ENCODE peak calls at places on chromosomes 6 and 20, in eight cellular contexts. One of them, this sample, is unnamed.

GRCh38 chr20:4261333-4262284 is 246.3 kb upstream of the RNF24 start:
- DNase-seq in IMR-90: peak; percentile 56
- DNase-seq in CD4-positive, alpha-beta T cell: no peak
- DNase-seq in right lobe of liver: no peak
- DNase-seq in heart right ventricle: no peak
- DNase-seq in pancreas: no peak
- DNase-seq in A549: no peak
- DNase-seq in brain microvascular endothelial cell: peak; percentile 36
- DNase-seq in this sample: no peak

GRCh38 chr20:41290804-41291389 is 26.6 kb downstream of the ZHX3 start:
- DNase-seq in IMR-90: no peak
- DNase-seq in CD4-positive, alpha-beta T cell: no peak
- DNase-seq in right lobe of liver: no peak
- DNase-seq in heart right ventricle: no peak
- DNase-seq in pancreas: no peak
- DNase-seq in A549: no peak
- DNase-seq in brain microvascular endothelial cell: no peak
- DNase-seq in this sample: no peak

GRCh38 chr6:37347177-37348145 is 6.3 kb upstream of the RNF8 start:
- DNase-seq in IMR-90: no peak
- DNase-seq in CD4-positive, alpha-beta T cell: no peak
- DNase-seq in right lobe of liver: no peak
- DNase-seq in heart right ventricle: no peak
- DNase-seq in pancreas: no peak
- DNase-seq in A549: no peak
- DNase-seq in brain microvascular endothelial cell: no peak
- DNase-seq in this sample: no peak

GRCh38 chr6:29705389-29706231 is 17.6 kb upstream of the HLA-F start:
- DNase-seq in IMR-90: peak; percentile 53
- DNase-seq in CD4-positive, alpha-beta T cell: no peak
- DNase-seq in right lobe of liver: no peak
- DNase-seq in heart right ventricle: no peak
- DNase-seq in pancreas: peak; percentile 26
- DNase-seq in A549: peak; percentile 39
- DNase-seq in brain microvascular endothelial cell: no peak
- DNase-seq in this sample: no peak

GRCh38 chr6:40719671-40720374 is 132.7 kb upstream of the LRFN2 start:
- DNase-seq in IMR-90: peak; percentile 50
- DNase-seq in CD4-positive, alpha-beta T cell: no peak
- DNase-seq in right lobe of liver: no peak
- DNase-seq in heart right ventricle: no peak
- DNase-seq in pancreas: no peak
- DNase-seq in A549: no peak
- DNase-seq in brain microvascular endothelial cell: peak; percentile 35
- DNase-seq in this sample: no peak

GRCh38 chr6:14959324-14959885 is 286.5 kb upstream of the JARID2 start:
- DNase-seq in IMR-90: no peak
- DNase-seq in CD4-positive, alpha-beta T cell: no peak
- DNase-seq in right lobe of liver: no peak
- DNase-seq in heart right ventricle: no peak
- DNase-seq in pancreas: no peak
- DNase-seq in A549: no peak
- DNase-seq in brain microvascular endothelial cell: no peak
- DNase-seq in this sample: no peak

GRCh38 chr20:52104546-52105044 is 87.0 kb downstream of the ZFP64 start:
- DNase-seq in IMR-90: peak; percentile 8
- DNase-seq in CD4-positive, alpha-beta T cell: no peak
- DNase-seq in right lobe of liver: no peak
- DNase-seq in heart right ventricle: no peak
- DNase-seq in pancreas: no peak
- DNase-seq in A549: no peak
- DNase-seq in brain microvascular endothelial cell: peak; percentile 18
- DNase-seq in this sample: no peak

GRCh38 chr6:166540631-166541331 is 45.7 kb downstream of the RAMACL start:
- DNase-seq in IMR-90: peak; percentile 17
- DNase-seq in CD4-positive, alpha-beta T cell: peak; percentile 42
- DNase-seq in right lobe of liver: no peak
- DNase-seq in heart right ventricle: no peak
- DNase-seq in pancreas: no peak
- DNase-seq in A549: no peak
- DNase-seq in brain microvascular endothelial cell: no peak
- DNase-seq in this sample: no peak

GRCh38 chr6:56072856-56073255 is 174.5 kb downstream of the COL21A1 start:
- DNase-seq in IMR-90: no peak
- DNase-seq in CD4-positive, alpha-beta T cell: no peak
- DNase-seq in right lobe of liver: no peak
- DNase-seq in heart right ventricle: no peak
- DNase-seq in pancreas: no peak
- DNase-seq in A549: no peak
- DNase-seq in brain microvascular endothelial cell: peak; percentile 27
- DNase-seq in this sample: no peak
- TF ChIP-seq CTCF in IMR-90: no peak
- TF ChIP-seq CTCF in CD4-positive, alpha-beta T cell: no peak
- TF ChIP-seq CTCF in right lobe of liver: no peak
- TF ChIP-seq CTCF in heart right ventricle: no peak
- TF ChIP-seq CTCF in pancreas: no peak
- TF ChIP-seq CTCF in A549: no peak
- TF ChIP-seq CTCF in brain microvascular endothelial cell: no peak
- TF ChIP-seq CTCF in this sample: no peak

GRCh38 chr6:42009844-42010184 is 40.5 kb upstream of the TAF8 start:
- DNase-seq in IMR-90: no peak
- DNase-seq in CD4-positive, alpha-beta T cell: no peak
- DNase-seq in right lobe of liver: no peak
- DNase-seq in heart right ventricle: no peak
- DNase-seq in pancreas: no peak
- DNase-seq in A549: no peak
- DNase-seq in brain microvascular endothelial cell: no peak
- DNase-seq in this sample: no peak

GRCh38 chr6:42012501-42013133 is 37.7 kb upstream of the TAF8 start:
- DNase-seq in IMR-90: no peak
- DNase-seq in CD4-positive, alpha-beta T cell: no peak
- DNase-seq in right lobe of liver: no peak
- DNase-seq in heart right ventricle: no peak
- DNase-seq in pancreas: no peak
- DNase-seq in A549: no peak
- DNase-seq in brain microvascular endothelial cell: peak; percentile 9
- DNase-seq in this sample: no peak

GRCh38 chr6:42007753-42008528 is 42.4 kb upstream of the TAF8 start:
- DNase-seq in IMR-90: no peak
- DNase-seq in CD4-positive, alpha-beta T cell: peak; percentile 26
- DNase-seq in right lobe of liver: no peak
- DNase-seq in heart right ventricle: no peak
- DNase-seq in pancreas: no peak
- DNase-seq in A549: no peak
- DNase-seq in brain microvascular endothelial cell: no peak
- DNase-seq in this sample: no peak

GRCh38 chr6:42010909-42011308 is 39.4 kb upstream of the TAF8 start:
- DNase-seq in IMR-90: no peak
- DNase-seq in CD4-positive, alpha-beta T cell: no peak
- DNase-seq in right lobe of liver: no peak
- DNase-seq in heart right ventricle: no peak
- DNase-seq in pancreas: no peak
- DNase-seq in A549: no peak
- DNase-seq in brain microvascular endothelial cell: no peak
- DNase-seq in this sample: no peak

DNA sequence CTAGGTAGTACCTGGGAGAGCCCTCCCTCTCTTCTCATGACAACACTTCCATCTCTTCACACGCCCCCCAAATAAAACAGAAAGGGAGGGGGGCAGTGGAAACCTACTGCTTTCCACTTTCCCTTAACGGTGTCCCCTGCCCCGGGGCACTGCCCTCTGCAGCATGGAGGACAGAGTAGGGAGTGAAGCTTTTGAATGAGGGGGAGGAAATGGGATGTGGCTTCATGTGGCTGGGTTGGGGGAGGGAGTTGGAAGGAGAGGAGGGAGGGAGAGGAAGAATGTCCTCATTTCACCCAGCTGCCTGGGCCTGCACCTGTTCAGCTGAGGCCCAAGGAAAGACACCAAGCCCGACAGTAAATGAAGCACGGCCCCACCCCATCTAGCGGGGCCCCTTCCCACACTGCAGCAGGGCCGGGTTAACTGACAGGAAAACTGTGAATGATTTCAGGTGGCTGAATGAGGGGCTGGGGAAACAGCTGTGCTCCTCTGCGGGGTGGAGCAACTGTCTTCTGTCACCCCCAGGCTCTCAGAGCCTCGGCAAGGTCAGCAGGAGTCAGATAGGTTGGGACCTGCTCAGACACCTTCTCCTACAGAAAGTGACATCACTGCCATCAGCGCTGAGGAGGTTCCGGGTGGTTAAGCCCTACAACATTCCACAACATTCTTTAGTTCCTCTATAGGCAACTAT is 40.0 kb upstream of the TAF8 start:
- DNase-seq in IMR-90: no peak
- DNase-seq in CD4-positive, alpha-beta T cell: no peak
- DNase-seq in right lobe of liver: no peak
- DNase-seq in heart right ventricle: no peak
- DNase-seq in pancreas: no peak
- DNase-seq in A549: no peak
- DNase-seq in brain microvascular endothelial cell: no peak
- DNase-seq in this sample: no peak
- H3K27ac ChIP-seq in IMR-90: no peak overlapping the region
- H3K27ac ChIP-seq in CD4-positive, alpha-beta T cell: peak overlapping the region; percentile 48
- H3K27ac ChIP-seq in right lobe of liver: no peak overlapping the region
- H3K27ac ChIP-seq in heart right ventricle: no peak overlapping the region
- H3K27ac ChIP-seq in pancreas: no peak overlapping the region
- H3K27ac ChIP-seq in A549: no peak overlapping the region
- H3K27ac ChIP-seq in brain microvascular endothelial cell: no peak overlapping the region
- H3K27ac ChIP-seq in this sample: no peak overlapping the region

GRCh38 chr20:49435639-49436038 is 46.8 kb downstream of the KCNB1 start:
- DNase-seq in IMR-90: no peak
- DNase-seq in CD4-positive, alpha-beta T cell: no peak
- DNase-seq in right lobe of liver: no peak
- DNase-seq in heart right ventricle: no peak
- DNase-seq in pancreas: no peak
- DNase-seq in A549: no peak
- DNase-seq in brain microvascular endothelial cell: no peak
- DNase-seq in this sample: no peak
- TF ChIP-seq CTCF in IMR-90: no peak
- TF ChIP-seq CTCF in CD4-positive, alpha-beta T cell: no peak
- TF ChIP-seq CTCF in right lobe of liver: peak; percentile 31
- TF ChIP-seq CTCF in heart right ventricle: no peak
- TF ChIP-seq CTCF in pancreas: no peak
- TF ChIP-seq CTCF in A549: no peak
- TF ChIP-seq CTCF in brain microvascular endothelial cell: no peak
- TF ChIP-seq CTCF in this sample: no peak

GRCh38 chr20:44648068-44648467 is 3.4 kb downstream of the ADA start:
- DNase-seq in IMR-90: no peak
- DNase-seq in CD4-positive, alpha-beta T cell: no peak
- DNase-seq in right lobe of liver: no peak
- DNase-seq in heart right ventricle: no peak
- DNase-seq in pancreas: no peak
- DNase-seq in A549: no peak
- DNase-seq in brain microvascular endothelial cell: no peak
- DNase-seq in this sample: no peak
- H3K27ac ChIP-seq in IMR-90: no peak overlapping the region
- H3K27ac ChIP-seq in CD4-positive, alpha-beta T cell: no peak overlapping the region
- H3K27ac ChIP-seq in right lobe of liver: no peak overlapping the region
- H3K27ac ChIP-seq in heart right ventricle: no peak overlapping the region
- H3K27ac ChIP-seq in pancreas: no peak overlapping the region
- H3K27ac ChIP-seq in A549: no peak overlapping the region
- H3K27ac ChIP-seq in brain microvascular endothelial cell: no peak overlapping the region
- H3K27ac ChIP-seq in this sample: no peak overlapping the region

GRCh38 chr6:75896526-75896925 is 147.5 kb downstream of the MYO6 start:
- DNase-seq in IMR-90: no peak
- DNase-seq in CD4-positive, alpha-beta T cell: no peak
- DNase-seq in right lobe of liver: no peak
- DNase-seq in heart right ventricle: no peak
- DNase-seq in pancreas: no peak
- DNase-seq in A549: no peak
- DNase-seq in brain microvascular endothelial cell: no peak
- DNase-seq in this sample: no peak

GRCh38 chr6:75892384-75892783 is 143.3 kb downstream of the MYO6 start:
- DNase-seq in IMR-90: no peak
- DNase-seq in CD4-positive, alpha-beta T cell: no peak
- DNase-seq in right lobe of liver: no peak
- DNase-seq in heart right ventricle: no peak
- DNase-seq in pancreas: no peak
- DNase-seq in A549: no peak
- DNase-seq in brain microvascular endothelial cell: no peak
- DNase-seq in this sample: no peak

GRCh38 chr6:75893776-75894152 is 144.7 kb downstream of the MYO6 start:
- DNase-seq in IMR-90: no peak
- DNase-seq in CD4-positive, alpha-beta T cell: no peak
- DNase-seq in right lobe of liver: no peak
- DNase-seq in heart right ventricle: no peak
- DNase-seq in pancreas: no peak
- DNase-seq in A549: no peak
- DNase-seq in brain microvascular endothelial cell: no peak
- DNase-seq in this sample: no peak

DNA sequence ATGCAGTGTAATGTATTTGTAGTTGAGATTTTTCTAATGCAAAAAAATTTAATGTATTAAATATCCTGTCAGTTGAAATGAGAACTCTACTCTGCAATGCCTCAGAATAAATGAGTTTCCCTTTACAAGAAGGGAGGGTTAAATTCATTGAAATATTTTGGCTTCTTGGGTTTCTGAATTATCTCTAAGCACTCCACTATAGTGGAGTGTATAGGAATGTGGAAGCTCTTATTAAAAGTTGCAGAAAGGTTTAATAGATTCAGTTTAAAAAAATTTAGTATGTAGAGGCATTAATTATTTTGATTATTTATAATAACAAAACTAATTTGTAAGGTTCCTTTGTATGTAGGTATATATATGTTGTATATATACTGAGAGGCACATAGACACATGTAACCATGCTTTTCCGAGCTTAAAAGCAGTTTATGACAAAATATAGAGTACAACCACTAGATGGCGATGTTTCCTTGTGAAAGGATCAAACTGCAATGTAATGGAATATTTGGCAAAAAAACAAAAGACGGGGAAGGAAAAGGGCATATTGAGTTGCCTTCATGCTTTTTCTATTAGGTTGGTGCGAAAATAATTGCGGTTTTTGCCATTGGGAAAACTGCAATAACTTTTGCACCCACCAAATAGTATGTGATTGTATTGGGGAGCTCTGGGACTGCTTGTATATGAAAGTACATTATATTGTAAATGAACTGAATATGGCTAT is 144.2 kb downstream of the MYO6 start:
- DNase-seq in IMR-90: peak; percentile 80
- DNase-seq in CD4-positive, alpha-beta T cell: no peak
- DNase-seq in right lobe of liver: no peak
- DNase-seq in heart right ventricle: no peak
- DNase-seq in pancreas: no peak
- DNase-seq in A549: peak; percentile 5
- DNase-seq in brain microvascular endothelial cell: peak; percentile 40
- DNase-seq in this sample: no peak
- TF ChIP-seq CTCF in IMR-90: peak; percentile 72
- TF ChIP-seq CTCF in CD4-positive, alpha-beta T cell: peak; percentile 77
- TF ChIP-seq CTCF in right lobe of liver: peak; percentile 75
- TF ChIP-seq CTCF in heart right ventricle: peak; percentile 80
- TF ChIP-seq CTCF in pancreas: peak; percentile 34
- TF ChIP-seq CTCF in A549: peak; percentile 68
- TF ChIP-seq CTCF in brain microvascular endothelial cell: peak; percentile 46
- TF ChIP-seq CTCF in this sample: peak; percentile 44

This sample was measured in lung.